ENCODE peak calls at places on chromosome 20, in ten cellular contexts. V is Calu3; G is neural crest cell; K is stimulated activated naive B cell treated with anti-CD40 and anti-IgM and Interleukin-4, amounts not matched to agents 10 μg/mL and 1 μg/mL and 100 μg/mL, for 72 hours; O is naive thymus-derived CD8-positive, alpha-beta T cell; L is DMS153; Y is heart left ventricle; Z is fibroblast of pulmonary artery; B is NB4; R is HTR-8/SVneo. Q is an unnamed sample.

GRCh38 chr20:22402990-22403859 is 181.1 kb downstream of the FOXA2 start:
- DNase-seq in V (no peak), G (no peak), K (no peak), O (no peak), L (peak), Y (no peak), Z (peak), B (no peak), R (no peak), Q (no peak)

GRCh38 chr20:42338274-42339172 is 720.3 kb upstream of the CHD6 start:
- DNase-seq in V (no peak), G (no peak), K (no peak), O (no peak), L (no peak), Y (peak), Z (no peak), B (no peak), R (no peak), Q (no peak)

GRCh38 chr20:36150847-36151539 is 3.5 kb upstream of the EPB41L1 start:
- DNase-seq in V (no peak), G (no peak), K (no peak), O (no peak), L (no peak), Y (no peak), Z (no peak), B (no peak), R (no peak), Q (no peak)

GRCh38 chr20:13022401-13023170 is 13.8 kb downstream of the SPTLC3 start:
- DNase-seq in V (no peak), G (no peak), K (no peak), O (no peak), L (no peak), Y (no peak), Z (peak), B (no peak), R (no peak), Q (no peak)

GRCh38 chr20:57946559-57947315 is 236.9 kb upstream of the PMEPA1 start:
- DNase-seq in V (no peak), G (no peak), K (no peak), O (no peak), L (no peak), Y (no peak), Z (no peak), B (no peak), R (no peak), Q (no peak)

GRCh38 chr20:53826597-53827291 is 233.1 kb upstream of the ZNF217 start:
- DNase-seq in V (peak), G (no peak), K (peak), O (no peak), L (no peak), Y (no peak), Z (peak), B (peak), R (no peak), Q (no peak)

GRCh38 chr20:50868509-50869495 is 62.4 kb downstream of the ADNP start:
- DNase-seq in V (peak), G (no peak), K (no peak), O (no peak), L (peak), Y (no peak), Z (no peak), B (no peak), R (no peak), Q (no peak)

GRCh38 chr20:20699917-20700316 is 12.5 kb downstream of the RALGAPA2 start:
- DNase-seq in V (no peak), G (no peak), K (no peak), O (no peak), L (no peak), Y (no peak), Z (no peak), B (no peak), R (no peak), Q (no peak)

GRCh38 chr20:9978395-9979004 is 56.3 kb upstream of the ANKEF1 start:
- DNase-seq in V (peak), G (peak), K (peak), O (peak), L (peak), Y (no peak), Z (peak), B (peak), R (peak), Q (no peak)

GRCh38 chr20:49279677-49280462 is 2.0 kb upstream of the ZNFX1 start:
- DNase-seq in V (no peak), G (no peak), K (no peak), O (no peak), L (no peak), Y (no peak), Z (no peak), B (peak), R (no peak), Q (no peak)

GRCh38 chr20:40607927-40608326 is 81.1 kb downstream of the MAFB start:
- DNase-seq in V (no peak), G (no peak), K (no peak), O (no peak), L (no peak), Y (no peak), Z (no peak), B (no peak), R (no peak), Q (no peak)

GRCh38 chr20:36541227-36542018 is at the start of gene MYL9:
- DNase-seq in V (peak), G (peak), K (no peak), O (no peak), L (no peak), Y (peak), Z (peak), B (no peak), R (peak), Q (no peak)

GRCh38 chr20:25273541-25274358 is 25.9 kb downstream of the PYGB start:
- DNase-seq in V (no peak), G (no peak), K (no peak), O (no peak), L (no peak), Y (peak), Z (no peak), B (no peak), R (no peak), Q (no peak)

GRCh38 chr20:37356961-37357371 is 11.0 kb downstream of the SRC start:
- DNase-seq in V (no peak), G (peak), K (no peak), O (no peak), L (no peak), Y (no peak), Z (no peak), B (peak), R (no peak), Q (no peak)

GRCh38 chr20:11186301-11187008 is 512.7 kb upstream of the JAG1 start:
- DNase-seq in V (no peak), G (no peak), K (no peak), O (no peak), L (no peak), Y (no peak), Z (no peak), B (no peak), R (no peak), Q (no peak)

GRCh38 chr20:49682278-49682677 is 31.4 kb downstream of the B4GALT5 start:
- DNase-seq in V (no peak), G (no peak), K (no peak), O (no peak), L (no peak), Y (no peak), Z (no peak), B (no peak), R (no peak), Q (no peak)

GRCh38 chr20:62485062-62485700 is 9.4 kb upstream of the GATA5 start:
- DNase-seq in V (peak), G (no peak), K (no peak), O (no peak), L (no peak), Y (no peak), Z (peak), B (no peak), R (no peak), Q (no peak)

GRCh38 chr20:58969439-58969838 is 11.6 kb upstream of the NELFCD start:
- DNase-seq in V (no peak), G (no peak), K (no peak), O (no peak), L (no peak), Y (no peak), Z (no peak), B (no peak), R (no peak), Q (no peak)

GRCh38 chr20:10481671-10482070 is 46.6 kb downstream of the SLX4IP start:
- DNase-seq in V (no peak), G (no peak), K (no peak), O (no peak), L (no peak), Y (no peak), Z (no peak), B (no peak), R (no peak), Q (no peak)

GRCh38 chr20:63682384-63683139 is 13.9 kb upstream of the TNFRSF6B start:
- DNase-seq in V (peak), G (no peak), K (no peak), O (no peak), L (no peak), Y (peak), Z (peak), B (peak), R (peak), Q (no peak)

GRCh38 chr20:55582498-55582897 is 422.8 kb downstream of the CBLN4 start:
- DNase-seq in V (no peak), G (no peak), K (no peak), O (no peak), L (no peak), Y (no peak), Z (no peak), B (no peak), R (no peak), Q (no peak)

GRCh38 chr20:57716893-57717292 is 7.1 kb upstream of the PMEPA1 start:
- DNase-seq in V (no peak), G (no peak), K (no peak), O (no peak), L (no peak), Y (no peak), Z (no peak), B (no peak), R (no peak), Q (no peak)

GRCh38 chr20:14197097-14197496 is 140.3 kb downstream of the FLRT3 start:
- DNase-seq in V (no peak), G (no peak), K (no peak), O (no peak), L (no peak), Y (no peak), Z (peak), B (no peak), R (no peak), Q (no peak)

GRCh38 chr20:11965602-11966001 is 47.9 kb downstream of the BTBD3 start:
- DNase-seq in V (no peak), G (no peak), K (no peak), O (no peak), L (no peak), Y (no peak), Z (no peak), B (no peak), R (no peak), Q (no peak)

GRCh38 chr20:48482790-48483189 is 345.0 kb downstream of the PREX1 start:
- DNase-seq in V (no peak), G (no peak), K (no peak), O (no peak), L (no peak), Y (no peak), Z (no peak), B (no peak), R (no peak), Q (no peak)

GRCh38 chr20:47273591-47274235 is 82.8 kb downstream of the ZMYND8 start:
- DNase-seq in V (no peak), G (no peak), K (no peak), O (no peak), L (no peak), Y (no peak), Z (peak), B (no peak), R (no peak), Q (no peak)

GRCh38 chr20:48583801-48584200 is 244.0 kb downstream of the PREX1 start:
- DNase-seq in V (no peak), G (no peak), K (no peak), O (no peak), L (no peak), Y (no peak), Z (no peak), B (no peak), R (no peak), Q (no peak)

GRCh38 chr20:41738584-41739193 is 120.5 kb upstream of the CHD6 start:
- DNase-seq in V (peak), G (peak), K (peak), O (peak), L (no peak), Y (peak), Z (peak), B (peak), R (peak), Q (no peak)

GRCh38 chr20:62019881-62020492 is 45.7 kb downstream of the TAF4 start:
- DNase-seq in V (no peak), G (no peak), K (no peak), O (no peak), L (no peak), Y (peak), Z (no peak), B (no peak), R (no peak), Q (no peak)

GRCh38 chr20:51423810-51424209 is 118.7 kb downstream of the NFATC2 start:
- DNase-seq in V (no peak), G (no peak), K (no peak), O (no peak), L (no peak), Y (no peak), Z (no peak), B (no peak), R (no peak), Q (no peak)

GRCh38 chr20:58439974-58440767 is 51.1 kb downstream of the VAPB start:
- DNase-seq in V (no peak), G (no peak), K (no peak), O (no peak), L (no peak), Y (no peak), Z (peak), B (no peak), R (no peak), Q (no peak)

GRCh38 chr20:62063601-62063980 is 2.1 kb downstream of the TAF4 start:
- DNase-seq in V (no peak), G (peak), K (no peak), O (no peak), L (no peak), Y (no peak), Z (no peak), B (no peak), R (no peak), Q (no peak)

GRCh38 chr20:12557224-12557623 is 451.5 kb upstream of the SPTLC3 start:
- DNase-seq in V (no peak), G (no peak), K (no peak), O (no peak), L (no peak), Y (no peak), Z (no peak), B (no peak), R (no peak), Q (no peak)

GRCh38 chr20:33979094-33979493 is 14.6 kb upstream of the RALY start:
- DNase-seq in V (no peak), G (no peak), K (no peak), O (no peak), L (no peak), Y (no peak), Z (no peak), B (no peak), R (no peak), Q (no peak)

GRCh38 chr20:59640267-59640666 is 35.9 kb downstream of the PHACTR3 start:
- DNase-seq in V (no peak), G (no peak), K (no peak), O (no peak), L (no peak), Y (no peak), Z (no peak), B (no peak), R (no peak), Q (no peak)

GRCh38 chr20:63544958-63545516 is 2.5 kb downstream of the SRMS start:
- DNase-seq in V (peak), G (no peak), K (no peak), O (no peak), L (no peak), Y (no peak), Z (no peak), B (no peak), R (peak), Q (no peak)

Q was measured in effector CD8-positive, alpha-beta T cell.